ENCODE peak calls at places on chromosome 2, in eight cellular contexts. C is WERI-Rb-1; H is cardiac fibroblast; D is CD8-positive, alpha-beta T cell; B is OCI-LY7; U is right atrium auricular region; L is astrocyte of the spinal cord; P is esophagus squamous epithelium. W is an unnamed sample.
A peak's percentile ranks its signal among the peaks of the same experiment; 100 is the strongest.

GRCh38 chr2:127586136-127586535 is 50.7 kb downstream of the MYO7B start:
- DNase-seq in U (no peak), B (no peak), C (no peak), D (no peak), H (no peak), L (no peak), P (no peak), W (no peak)

GRCh38 chr2:139225961-139226360 is 445.8 kb upstream of the NXPH2 start:
- DNase-seq in B (no peak), L (no peak), H (no peak), D (no peak), C (no peak), U (no peak), P (no peak), W (no peak)

GRCh38 chr2:64663402-64663801 is 9.7 kb upstream of the SERTAD2 start:
- DNase-seq in C (no peak), L (no peak), U (no peak), D (no peak), P (no peak), H (no peak), B (no peak), W (no peak)

GRCh38 chr2:24163186-24163585 is 11.7 kb upstream of the FAM228A start:
- DNase-seq in B (no peak), H (no peak), D (no peak), C (no peak), U (no peak), L (no peak), P (no peak), W (no peak)

GRCh38 chr2:8087480-8087840 is 594.4 kb upstream of the ID2 start:
- DNase-seq in L (no peak), U (no peak), B (no peak), P (no peak), H (peak; percentile 44), C (no peak), D (no peak), W (no peak)

GRCh38 chr2:203636896-203637818 is 69.3 kb upstream of the CD28 start:
- DNase-seq in D (no peak), C (no peak), U (no peak), H (peak; percentile 64), P (no peak), L (peak; percentile 24), B (no peak), W (peak; percentile 48)

GRCh38 chr2:235394278-235394828 is 99.5 kb upstream of the AGAP1 start:
- DNase-seq in P (no peak), D (no peak), U (no peak), C (no peak), B (no peak), L (peak; percentile 76), H (peak; percentile 25), W (peak; percentile 88)

GRCh38 chr2:205998601-205999000 is 87.4 kb downstream of the INO80D start:
- DNase-seq in B (no peak), D (no peak), L (peak; percentile 19), P (no peak), H (no peak), C (no peak), U (no peak), W (peak; percentile 21)

GRCh38 chr2:643334-643733 is 33.9 kb downstream of the TMEM18 start:
- DNase-seq in L (no peak), D (no peak), U (peak; percentile 34), C (no peak), H (no peak), B (no peak), P (no peak), W (no peak)

GRCh38 chr2:132824716-132825115 is 154.7 kb upstream of the LYPD1 start:
- DNase-seq in P (no peak), U (no peak), D (no peak), B (no peak), C (no peak), H (no peak), L (peak; percentile 89), W (peak; percentile 33)

GRCh38 chr2:73113634-73113958 is 848 bp upstream of the RAB11FIP5 start:
- DNase-seq in H (no peak), C (no peak), P (no peak), D (no peak), B (no peak), U (no peak), L (no peak), W (no peak)
- H3K4me3 ChIP-seq in H (peak overlapping the region; percentile 72), C (peak overlapping the region; percentile 88), P (peak overlapping the region; percentile 75), D (peak overlapping the region; percentile 70), B (peak overlapping the region; percentile 59), U (peak overlapping the region; percentile 72), L (peak overlapping the region; percentile 66), W (peak overlapping the region; percentile 77)

GRCh38 chr2:79219383-79219988 is 59.9 kb upstream of the REG3A start:
- DNase-seq in L (peak; percentile 29), B (peak; percentile 73), D (no peak), U (no peak), C (peak; percentile 64), P (no peak), H (peak; percentile 43), W (peak; percentile 56)

GRCh38 chr2:79223539-79223938 is 64.0 kb upstream of the REG3A start:
- DNase-seq in H (no peak), B (no peak), D (no peak), L (no peak), C (no peak), P (no peak), U (no peak), W (no peak)
- TF ChIP-seq CTCF in H (no peak), B (peak; percentile 38), D (no peak), L (no peak), C (peak; percentile 12), P (no peak), U (no peak), W (no peak)

GRCh38 chr2:161418275-161418714 is 2.2 kb downstream of the TBR1 start:
- DNase-seq in B (no peak), H (no peak), D (no peak), P (no peak), U (no peak), L (peak; percentile 13), C (no peak), W (no peak)
- H3K4me3 ChIP-seq in B (no peak overlapping the region), H (no peak overlapping the region), D (no peak overlapping the region), P (no peak overlapping the region), U (no peak overlapping the region), L (no peak overlapping the region), C (no peak overlapping the region), W (no peak overlapping the region)

GRCh38 chr2:212213191-212213590 is 325.4 kb downstream of the ERBB4 start:
- DNase-seq in H (no peak), C (no peak), B (no peak), U (no peak), D (no peak), P (no peak), L (no peak), W (no peak)

DNA sequence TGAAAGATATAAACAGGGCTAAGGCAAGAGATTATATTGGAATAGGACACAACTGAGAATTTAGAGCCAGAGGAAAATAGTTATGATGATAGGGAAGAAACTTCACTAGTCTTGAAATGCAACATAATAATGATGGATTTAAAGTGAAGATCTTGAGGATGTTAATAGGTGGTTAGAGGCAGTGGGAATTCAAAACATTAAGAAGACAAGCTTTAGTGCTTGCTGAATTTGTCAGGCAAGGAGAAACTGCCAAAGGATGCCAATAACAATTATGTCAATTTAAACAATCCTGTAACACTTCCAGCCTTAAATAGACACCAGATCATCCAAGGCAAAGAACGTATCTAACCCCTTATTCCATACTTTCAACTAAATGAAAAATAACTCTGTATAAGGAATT is 330.1 kb downstream of the ERBB4 start:
- DNase-seq in H (no peak), L (no peak), D (no peak), C (no peak), B (no peak), P (no peak), U (no peak), W (no peak)
- TF ChIP-seq CTCF in H (no peak), L (no peak), D (no peak), C (no peak), B (no peak), P (no peak), U (no peak), W (no peak)

DNA sequence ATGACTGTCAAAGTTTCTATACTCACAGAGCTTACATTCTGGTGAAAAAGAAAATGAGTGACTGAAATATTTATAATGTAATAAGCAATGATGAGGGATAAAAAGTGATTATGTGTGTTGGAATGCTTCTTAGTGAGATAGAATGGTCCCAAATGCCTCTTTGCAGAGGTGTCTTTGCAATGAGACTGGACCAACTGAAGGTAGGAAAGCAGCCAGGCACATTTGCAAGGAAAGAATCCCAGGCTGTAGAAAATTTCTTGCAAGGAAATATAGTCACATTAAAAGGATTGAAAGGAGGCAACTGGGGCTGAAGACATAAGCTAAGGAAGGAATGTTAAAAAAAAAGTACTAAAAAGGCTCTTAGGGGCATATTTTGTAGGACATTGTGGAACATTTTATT is 818.6 kb upstream of the ACVR2A start:
- DNase-seq in C (no peak), U (no peak), L (no peak), D (no peak), P (no peak), H (no peak), B (no peak), W (no peak)
- H3K4me3 ChIP-seq in C (no peak overlapping the region), U (no peak overlapping the region), L (no peak overlapping the region), D (no peak overlapping the region), P (no peak overlapping the region), H (no peak overlapping the region), B (no peak overlapping the region), W (no peak overlapping the region)

W was measured in choroid plexus epithelial cell.